ENCODE peak calls at places on chromosomes 6 and 20, in ten cellular contexts. S is aorta; C is lower lobe of right lung; V is naive thymus-derived CD4-positive, alpha-beta T cell; L is mucosa of descending colon; E is IMR-90; R is CD8-positive, alpha-beta memory T cell; N is fibroblast of lung; F is tibial artery; G is heart left ventricle. P is an unnamed sample.
A peak's percentile ranks its signal among the peaks of the same experiment; 100 is the strongest.

GRCh38 chr6:101114703-101115102 is 233.6 kb upstream of the ASCC3 start:
- DNase-seq in S (no peak), C (no peak), V (no peak), L (peak; percentile 40), E (peak; percentile 20), R (no peak), N (peak; percentile 8), F (no peak), G (no peak), P (no peak)

GRCh38 chr6:33761922-33762629 is 15.4 kb upstream of the IP6K3 start:
- DNase-seq in S (peak; percentile 59), C (peak; percentile 63), V (peak; percentile 29), L (peak; percentile 83), E (peak; percentile 32), R (peak; percentile 18), N (peak; percentile 68), F (no peak), G (peak; percentile 80), P (peak; percentile 56)

GRCh38 chr6:74967821-74968220 is 238.0 kb downstream of the COL12A1 start:
- DNase-seq in S (no peak), C (no peak), V (no peak), L (no peak), E (no peak), R (no peak), N (no peak), F (no peak), G (no peak), P (no peak)

GRCh38 chr6:109050012-109050411 is 44.6 kb downstream of the SESN1 start:
- DNase-seq in S (no peak), C (no peak), V (no peak), L (no peak), E (no peak), R (no peak), N (no peak), F (no peak), G (no peak), P (peak; percentile 39)

GRCh38 chr6:62746968-62747367 is 460.9 kb upstream of the KHDRBS2 start:
- DNase-seq in S (no peak), C (no peak), V (no peak), L (no peak), E (no peak), R (no peak), N (no peak), F (no peak), G (no peak), P (no peak)

GRCh38 chr20:1569417-1569861 is 11.9 kb upstream of the SIRPD start:
- DNase-seq in S (peak; percentile 54), C (no peak), V (no peak), L (no peak), E (peak; percentile 9), R (no peak), N (no peak), F (no peak), G (no peak), P (no peak)

GRCh38 chr20:45833883-45834796 is 541 bp downstream of the SNX21 start:
- DNase-seq in S (peak; percentile 82), C (peak; percentile 76), V (peak; percentile 65), L (peak; percentile 73), E (peak; percentile 49), R (peak; percentile 31), N (peak; percentile 73), F (peak; percentile 90), G (peak; percentile 83), P (peak; percentile 73)

GRCh38 chr20:50455656-50456451 is 54.3 kb upstream of the PTPN1 start:
- DNase-seq in S (peak; percentile 55), C (peak; percentile 62), V (no peak), L (no peak), E (no peak), R (no peak), N (no peak), F (no peak), G (peak; percentile 25), P (no peak)

GRCh38 chr20:6169251-6169650 is 46.4 kb upstream of the FERMT1 start:
- DNase-seq in S (no peak), C (no peak), V (no peak), L (no peak), E (peak; percentile 12), R (no peak), N (no peak), F (no peak), G (no peak), P (no peak)

GRCh38 chr20:63475209-63475608 is 2.8 kb upstream of the KCNQ2 start:
- DNase-seq in S (no peak), C (no peak), V (no peak), L (no peak), E (peak; percentile 18), R (no peak), N (peak; percentile 6), F (no peak), G (no peak), P (no peak)

GRCh38 chr6:38750968-38751615 is 36.0 kb downstream of the DNAH8 start:
- DNase-seq in S (no peak), C (no peak), V (no peak), L (no peak), E (no peak), R (no peak), N (no peak), F (no peak), G (no peak), P (no peak)

GRCh38 chr6:72784071-72784470 is 162.2 kb downstream of the KCNQ5 start:
- DNase-seq in S (no peak), C (no peak), V (no peak), L (no peak), E (peak; percentile 42), R (no peak), N (no peak), F (no peak), G (no peak), P (no peak)

GRCh38 chr20:33387177-33387576 is 14.1 kb downstream of the CDK5RAP1 start:
- DNase-seq in S (no peak), C (no peak), V (no peak), L (no peak), E (peak; percentile 28), R (no peak), N (no peak), F (no peak), G (peak; percentile 64), P (no peak)

GRCh38 chr6:108157972-108158441 is 7.8 kb upstream of the NR2E1 start:
- DNase-seq in S (no peak), C (no peak), V (no peak), L (no peak), E (no peak), R (no peak), N (no peak), F (no peak), G (no peak), P (no peak)

GRCh38 chr6:170088349-170088951 is 202.4 kb downstream of the DLL1 start:
- DNase-seq in S (peak; percentile 51), C (peak; percentile 50), V (peak; percentile 19), L (no peak), E (no peak), R (peak; percentile 21), N (no peak), F (peak; percentile 61), G (peak; percentile 15), P (no peak)

DNA sequence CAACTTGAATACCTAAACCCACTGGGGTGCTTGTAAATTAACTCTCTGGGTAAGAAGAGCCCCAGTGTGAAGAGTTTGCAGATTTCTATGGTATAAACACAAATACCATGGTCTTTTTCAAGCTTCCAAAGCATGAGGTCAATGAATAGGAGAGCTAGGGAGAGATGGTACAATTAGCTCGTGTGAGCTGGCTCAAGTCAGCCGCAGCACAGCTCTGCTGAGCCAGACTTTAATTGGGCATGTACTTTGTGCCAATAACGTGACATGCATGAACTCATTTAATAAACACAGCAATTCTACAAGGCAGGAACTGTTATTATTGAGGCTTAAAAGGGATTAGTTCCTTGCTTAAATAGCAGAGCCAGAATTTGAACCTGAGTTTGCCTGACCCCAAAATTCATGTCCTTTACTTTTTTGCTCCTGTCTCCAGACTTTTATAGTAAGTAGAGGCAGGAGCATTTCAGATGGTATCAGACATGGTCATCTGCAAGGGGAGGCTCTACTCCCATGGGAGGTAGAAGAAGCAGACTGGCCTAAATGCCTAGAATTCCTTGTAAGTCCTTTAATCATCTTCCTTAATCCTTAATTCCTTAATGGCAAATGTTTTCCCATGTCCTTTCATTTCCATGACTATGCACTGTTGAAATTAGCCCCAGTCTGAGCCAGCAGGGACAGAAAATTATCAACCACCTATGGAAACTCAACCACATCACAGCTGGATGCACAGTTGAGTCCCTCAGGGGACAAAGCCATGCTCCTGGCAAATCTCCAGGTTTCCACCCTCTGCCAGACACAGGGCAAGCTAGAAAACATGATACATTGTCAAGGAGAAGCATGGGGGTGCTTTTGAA is 684.0 kb downstream of the KIF16B start:
- DNase-seq in S (no peak), C (no peak), V (no peak), L (no peak), E (no peak), R (no peak), N (no peak), F (no peak), G (no peak), P (no peak)
- H3K9me3 ChIP-seq in S (no peaks in the 10 kb centered on the region), C (no peaks in the 10 kb centered on the region), V (no peaks in the 10 kb centered on the region), L (no peaks in the 10 kb centered on the region), E (peaks cover 9% of the 10 kb centered on the region), R (no peaks in the 10 kb centered on the region), N (no peaks in the 10 kb centered on the region), F (no peaks in the 10 kb centered on the region), G (no peaks in the 10 kb centered on the region), P (no peaks in the 10 kb centered on the region)

DNA sequence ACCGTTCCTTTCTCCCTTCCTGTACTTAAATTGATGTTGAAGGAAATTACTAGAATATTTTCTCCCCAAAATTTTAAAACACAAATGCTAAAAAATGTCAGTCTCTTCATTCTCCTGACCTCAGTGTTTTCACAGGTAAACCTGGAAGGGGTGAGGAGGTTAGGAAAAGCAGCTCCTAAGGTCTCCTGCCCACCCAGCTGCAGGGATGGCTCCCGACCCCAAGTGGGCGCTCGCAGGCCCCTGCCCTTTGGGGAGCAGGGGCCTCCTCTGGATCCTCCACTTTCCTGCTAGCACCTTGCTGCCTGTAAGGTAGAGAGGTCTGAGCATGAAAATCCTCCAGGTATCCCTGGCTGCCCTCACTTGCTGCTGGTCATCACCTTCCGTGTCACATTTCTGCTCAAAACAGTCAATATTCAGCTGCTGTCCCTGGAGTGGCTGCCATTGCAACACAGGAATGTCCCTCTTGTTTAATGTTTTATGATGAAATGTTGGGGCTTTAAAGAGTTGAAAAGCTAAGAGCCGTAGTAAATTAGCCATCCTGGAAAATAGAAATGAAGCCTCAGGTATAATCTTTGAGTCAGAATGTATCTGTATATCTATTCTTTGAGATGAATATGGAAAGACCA is 10.9 kb upstream of the HSP90AB1 start:
- DNase-seq in S (peak; percentile 31), C (peak; percentile 31), V (no peak), L (no peak), E (no peak), R (no peak), N (no peak), F (no peak), G (no peak), P (no peak)
- H3K4me1 ChIP-seq in S (no peaks in the 10 kb centered on the region), C (peaks cover 43% of the 10 kb centered on the region), V (peaks cover 5% of the 10 kb centered on the region), L (peaks cover 18% of the 10 kb centered on the region), E (peaks cover 16% of the 10 kb centered on the region), R (peaks cover 12% of the 10 kb centered on the region), N (peaks cover 18% of the 10 kb centered on the region), F (peaks cover 53% of the 10 kb centered on the region), G (peaks cover 20% of the 10 kb centered on the region), P (peaks cover 15% of the 10 kb centered on the region)

GRCh38 chr6:4805553-4806307 is 29.5 kb downstream of the CDYL start:
- DNase-seq in S (peak; percentile 55), C (peak; percentile 63), V (no peak), L (peak; percentile 86), E (peak; percentile 35), R (no peak), N (peak; percentile 41), F (peak; percentile 72), G (peak; percentile 39), P (peak; percentile 34)
- H3K9me3 ChIP-seq in S (no peaks in the 10 kb centered on the region), C (peaks cover 1% of the 10 kb centered on the region), V (no peaks in the 10 kb centered on the region), L (no peaks in the 10 kb centered on the region), E (no peaks in the 10 kb centered on the region), R (no peaks in the 10 kb centered on the region), N (no peaks in the 10 kb centered on the region), F (peaks cover 3% of the 10 kb centered on the region), G (no peaks in the 10 kb centered on the region), P (no peaks in the 10 kb centered on the region)

GRCh38 chr6:2666906-2667575 is 83.7 kb downstream of the MYLK4 start:
- DNase-seq in S (no peak), C (no peak), V (no peak), L (no peak), E (no peak), R (no peak), N (no peak), F (no peak), G (no peak), P (no peak)
- H3K4me1 ChIP-seq in S (no peaks in the 10 kb centered on the region), C (no peaks in the 10 kb centered on the region), V (no peaks in the 10 kb centered on the region), L (no peaks in the 10 kb centered on the region), E (no peaks in the 10 kb centered on the region), R (no peaks in the 10 kb centered on the region), N (no peaks in the 10 kb centered on the region), F (peaks cover 13% of the 10 kb centered on the region), G (no peaks in the 10 kb centered on the region), P (no peaks in the 10 kb centered on the region)

P was measured in prostate gland.